ENCODE peak calls at places on chromosomes 5 and 9, in seven cellular contexts. U is heart right ventricle, S is kidney epithelial cell, O is ascending aorta, X is stomach, Z is mucosa of descending colon, D is bronchial epithelial cell. N is an unnamed sample.
A peak's percentile ranks its signal among the peaks of the same experiment; 100 is the strongest.

GRCh38 chr9:17135578-17135904 is 701 bp downstream of the CNTLN start:
- DNase-seq in Z (no peak), O (no peak), X (no peak), S (no peak), D (no peak), U (no peak), N (no peak)

GRCh38 chr9:31715250-31715649 is 669.2 kb upstream of the ACO1 start:
- DNase-seq in X (peak; percentile 63), U (no peak), S (no peak), D (no peak), Z (no peak), O (no peak), N (no peak)

GRCh38 chr5:59569608-59570334 is 323.8 kb downstream of the PDE4D start:
- DNase-seq in U (no peak), O (no peak), S (no peak), D (no peak), Z (no peak), X (no peak), N (no peak)

GRCh38 chr5:102249381-102249780 is 46.7 kb downstream of the SLCO4C1 start:
- DNase-seq in D (no peak), U (no peak), Z (no peak), S (no peak), X (no peak), O (no peak), N (no peak)

GRCh38 chr5:6812091-6812490 is 98.9 kb downstream of the TENT4A start:
- DNase-seq in O (no peak), Z (no peak), X (no peak), U (no peak), S (no peak), D (no peak), N (no peak)

GRCh38 chr5:14487896-14488570 is 93.6 kb upstream of the OTULINL start:
- DNase-seq in S (no peak), U (no peak), Z (no peak), X (no peak), O (no peak), D (no peak), N (no peak)

GRCh38 chr9:109560470-109561132 is 62.5 kb upstream of the PTPN3 start:
- DNase-seq in Z (no peak), U (no peak), O (peak; percentile 82), X (no peak), S (no peak), D (peak; percentile 24), N (no peak)

GRCh38 chr5:61620660-61621650 is 288.9 kb downstream of the ZSWIM6 start:
- DNase-seq in O (no peak), S (no peak), U (no peak), Z (no peak), D (no peak), X (peak; percentile 63), N (no peak)

GRCh38 chr5:35618791-35619190 is 1.1 kb downstream of the SPEF2 start:
- DNase-seq in S (no peak), X (no peak), Z (no peak), D (no peak), O (no peak), U (no peak), N (no peak)

GRCh38 chr5:108295588-108296368 is 86.1 kb downstream of the FBXL17 start:
- DNase-seq in X (no peak), O (no peak), S (no peak), Z (no peak), U (no peak), D (peak; percentile 84), N (no peak)

GRCh38 chr9:137295313-137296213 is 6.5 kb downstream of the NRARP start:
- DNase-seq in Z (peak; percentile 64), X (peak; percentile 57), S (no peak), U (peak; percentile 55), O (no peak), D (no peak), N (no peak)

GRCh38 chr5:75734913-75735789 is 17.9 kb upstream of the POC5 start:
- DNase-seq in X (peak; percentile 55), U (no peak), Z (no peak), O (no peak), S (peak; percentile 18), D (peak; percentile 47), N (no peak)

GRCh38 chr9:133606722-133607053 is 2.5 kb downstream of the FAM163B start:
- DNase-seq in Z (no peak), X (no peak), S (no peak), O (no peak), U (no peak), D (no peak), N (no peak)

GRCh38 chr9:133608382-133608781 is 807 bp downstream of the FAM163B start:
- DNase-seq in X (no peak), O (no peak), U (no peak), Z (no peak), S (no peak), D (no peak), N (no peak)

GRCh38 chr9:133605856-133606721 is 3.1 kb downstream of the FAM163B start:
- DNase-seq in U (no peak), X (no peak), Z (no peak), D (no peak), O (no peak), S (no peak), N (no peak)

GRCh38 chr9:133607976-133608375 is 1.2 kb downstream of the FAM163B start:
- DNase-seq in D (no peak), S (no peak), O (no peak), Z (no peak), X (no peak), U (no peak), N (no peak)

GRCh38 chr9:133607381-133607780 is 1.8 kb downstream of the FAM163B start:
- DNase-seq in S (no peak), D (no peak), U (no peak), Z (no peak), X (no peak), O (no peak), N (no peak)
- TF ChIP-seq CTCF in S (no peak), D (no peak), U (no peak), Z (no peak), X (no peak), O (no peak), N (no peak)

GRCh38 chr9:90274725-90275124 is 367.9 kb downstream of the DIRAS2 start:
- DNase-seq in O (no peak), Z (no peak), U (no peak), X (no peak), D (no peak), S (no peak), N (no peak)
- TF ChIP-seq CTCF in O (no peak), Z (no peak), U (no peak), X (no peak), D (no peak), S (no peak), N (no peak)

DNA sequence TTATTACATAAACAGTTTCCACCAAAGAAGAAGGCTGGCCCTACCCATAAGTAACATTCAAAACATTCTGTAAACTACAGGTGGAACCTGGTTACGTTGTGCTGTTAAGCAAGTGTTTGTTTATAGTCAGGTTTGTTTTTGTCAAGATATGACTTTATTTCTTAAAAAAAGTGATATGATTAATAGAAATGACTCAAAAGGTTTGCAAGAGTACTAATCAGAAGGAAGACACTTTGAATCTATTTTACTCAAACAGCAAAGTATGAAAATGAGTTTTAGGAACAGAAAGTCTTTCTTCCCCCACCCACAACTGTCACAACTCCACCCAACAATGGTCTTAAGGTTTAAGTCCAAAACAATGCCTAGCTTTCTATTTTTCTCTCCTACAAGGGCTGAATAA is 220.8 kb downstream of the PLK2 start:
- DNase-seq in S (no peak), O (no peak), D (no peak), X (no peak), Z (no peak), U (no peak), N (no peak)
- TF ChIP-seq CTCF in S (no peak), O (no peak), D (no peak), X (no peak), Z (no peak), U (no peak), N (no peak)

DNA sequence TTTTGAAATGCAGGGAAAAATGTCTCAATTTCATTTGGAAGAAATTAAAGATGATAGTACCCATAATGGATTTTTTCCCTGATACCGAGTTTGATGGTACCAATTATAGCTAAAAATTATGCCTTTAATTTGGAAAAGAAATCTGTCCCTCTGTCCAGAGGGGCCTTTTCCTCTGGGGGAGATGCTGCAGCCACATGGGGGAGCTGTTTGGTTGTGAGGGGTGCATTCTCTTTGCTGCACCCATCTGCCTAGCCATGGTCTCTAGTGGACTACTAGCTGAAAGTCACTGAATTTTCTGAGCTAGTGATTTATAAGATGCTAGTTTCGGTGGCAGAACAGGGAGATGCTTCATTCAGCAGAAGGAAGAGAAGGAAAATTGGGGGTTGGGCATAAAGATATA is 9.6 kb downstream of the SEC61B start:
- DNase-seq in D (no peak), X (no peak), O (no peak), S (no peak), Z (no peak), U (no peak), N (no peak)
- TF ChIP-seq CTCF in D (peak; percentile 63), X (no peak), O (no peak), S (peak; percentile 53), Z (no peak), U (peak; percentile 46), N (no peak)

DNA sequence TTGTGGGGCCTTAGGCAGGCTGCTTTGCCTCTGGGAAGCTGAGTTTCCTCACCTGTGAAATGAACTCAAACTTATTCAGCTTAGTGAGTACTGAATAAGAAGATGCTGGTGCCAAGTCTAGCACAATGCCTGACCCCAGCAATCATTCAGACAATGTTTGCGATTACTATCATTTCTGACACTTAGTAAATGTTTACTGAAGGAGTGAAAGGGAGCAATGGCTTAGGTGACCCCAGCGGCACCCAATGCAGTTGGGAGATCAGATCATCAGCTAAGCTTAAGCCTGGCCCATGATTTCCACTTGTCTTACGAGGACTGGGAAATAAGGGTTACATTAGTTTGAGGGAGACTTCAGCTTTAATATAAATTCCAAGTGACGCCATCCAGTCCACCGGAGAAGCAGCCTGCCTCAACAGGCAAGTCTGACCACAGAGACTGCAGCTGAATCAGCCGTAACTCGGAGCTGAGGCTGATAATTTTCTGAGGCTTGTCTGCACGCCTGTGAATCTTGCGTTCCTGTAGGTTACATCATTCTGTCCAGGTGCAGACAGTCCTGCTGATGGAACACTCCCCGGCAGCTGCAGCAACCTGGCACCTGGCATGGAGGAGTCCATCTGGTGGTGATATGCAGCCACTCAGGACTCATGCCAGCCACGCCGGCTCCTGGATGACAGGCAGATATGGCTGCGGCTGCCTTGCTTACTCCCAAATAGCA is 34.8 kb upstream of the FGF1 start:
- DNase-seq in Z (peak; percentile 77), X (peak; percentile 77), O (peak; percentile 54), D (peak; percentile 99), S (no peak), U (peak; percentile 52), N (no peak)
- TF ChIP-seq CTCF in Z (no peak), X (no peak), O (no peak), D (peak; percentile 41), S (no peak), U (no peak), N (no peak)

DNA sequence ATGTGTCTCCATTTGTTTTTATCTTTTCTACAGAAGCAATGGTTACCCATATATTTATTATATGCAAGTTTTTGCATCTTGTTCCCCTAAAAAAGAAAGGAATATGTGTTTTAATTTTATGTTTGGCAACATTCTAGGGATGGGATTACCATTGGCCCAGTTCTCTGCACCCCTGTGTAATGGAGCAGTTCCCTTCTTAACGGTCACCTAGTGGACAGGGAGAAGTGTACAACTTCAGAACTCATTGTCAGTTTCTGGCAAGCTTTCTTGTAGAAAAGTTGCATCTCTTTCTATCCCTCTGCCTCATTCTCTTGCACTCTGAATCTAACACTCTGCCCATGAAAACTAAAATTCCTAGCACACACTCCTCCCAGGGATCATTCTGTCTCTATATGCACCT is 78.2 kb downstream of the DOCK8 start:
- DNase-seq in O (no peak), S (no peak), D (no peak), X (no peak), Z (no peak), U (no peak), N (no peak)
- TF ChIP-seq CTCF in O (no peak), S (no peak), D (no peak), X (no peak), Z (no peak), U (no peak), N (no peak)

GRCh38 chr5:53917095-53917494 is 356.7 kb downstream of the NDUFS4 start:
- DNase-seq in U (no peak), S (no peak), D (peak; percentile 49), Z (no peak), O (no peak), X (no peak), N (no peak)
- TF ChIP-seq CTCF in U (no peak), S (peak; percentile 29), D (peak; percentile 12), Z (no peak), O (no peak), X (no peak), N (no peak)